ENCODE peak calls at places on chromosome 16, in ten cellular contexts. One of them, this sample, is unnamed.

GRCh38 chr16:19179890-19180490 is 11.9 kb downstream of the SYT17 start:
- DNase-seq in neural progenitor cell: peak; percentile 83
- DNase-seq in PC-3: peak; percentile 71
- DNase-seq in esophagus squamous epithelium: no peak
- DNase-seq in fibroblast of lung: peak; percentile 12
- DNase-seq in left lung: peak; percentile 87
- DNase-seq in heart left ventricle: peak; percentile 72
- DNase-seq in GM23338: peak; percentile 82
- DNase-seq in DND-41: peak; percentile 17
- DNase-seq in BJ: no peak
- DNase-seq in this sample: no peak

GRCh38 chr16:80449332-80449731 is 91.5 kb upstream of the DYNLRB2 start:
- DNase-seq in neural progenitor cell: no peak
- DNase-seq in PC-3: no peak
- DNase-seq in esophagus squamous epithelium: no peak
- DNase-seq in fibroblast of lung: no peak
- DNase-seq in left lung: no peak
- DNase-seq in heart left ventricle: no peak
- DNase-seq in GM23338: no peak
- DNase-seq in DND-41: no peak
- DNase-seq in BJ: no peak
- DNase-seq in this sample: no peak

GRCh38 chr16:84084570-84085270 is 32.0 kb downstream of the MBTPS1 start:
- DNase-seq in neural progenitor cell: peak; percentile 83
- DNase-seq in PC-3: peak; percentile 67
- DNase-seq in esophagus squamous epithelium: no peak
- DNase-seq in fibroblast of lung: peak; percentile 55
- DNase-seq in left lung: peak; percentile 79
- DNase-seq in heart left ventricle: peak; percentile 71
- DNase-seq in GM23338: peak; percentile 95
- DNase-seq in DND-41: peak; percentile 75
- DNase-seq in BJ: no peak
- DNase-seq in this sample: peak; percentile 49

GRCh38 chr16:74601131-74601871 is 5.6 kb downstream of the GLG1 start:
- DNase-seq in neural progenitor cell: no peak
- DNase-seq in PC-3: peak; percentile 51
- DNase-seq in esophagus squamous epithelium: no peak
- DNase-seq in fibroblast of lung: no peak
- DNase-seq in left lung: no peak
- DNase-seq in heart left ventricle: no peak
- DNase-seq in GM23338: no peak
- DNase-seq in DND-41: peak; percentile 76
- DNase-seq in BJ: no peak
- DNase-seq in this sample: no peak

GRCh38 chr16:31860508-31860907 is 13.1 kb upstream of the ZNF267 start:
- DNase-seq in neural progenitor cell: no peak
- DNase-seq in PC-3: no peak
- DNase-seq in esophagus squamous epithelium: no peak
- DNase-seq in fibroblast of lung: no peak
- DNase-seq in left lung: no peak
- DNase-seq in heart left ventricle: no peak
- DNase-seq in GM23338: no peak
- DNase-seq in DND-41: no peak
- DNase-seq in BJ: no peak
- DNase-seq in this sample: no peak

GRCh38 chr16:87702325-87702811 is 63.4 kb downstream of the KLHDC4 start:
- DNase-seq in neural progenitor cell: peak; percentile 79
- DNase-seq in PC-3: no peak
- DNase-seq in esophagus squamous epithelium: no peak
- DNase-seq in fibroblast of lung: no peak
- DNase-seq in left lung: no peak
- DNase-seq in heart left ventricle: no peak
- DNase-seq in GM23338: peak; percentile 83
- DNase-seq in DND-41: no peak
- DNase-seq in BJ: no peak
- DNase-seq in this sample: no peak

GRCh38 chr16:74901606-74902005 is 83.3 kb downstream of the WDR59 start:
- DNase-seq in neural progenitor cell: no peak
- DNase-seq in PC-3: no peak
- DNase-seq in esophagus squamous epithelium: no peak
- DNase-seq in fibroblast of lung: no peak
- DNase-seq in left lung: no peak
- DNase-seq in heart left ventricle: no peak
- DNase-seq in GM23338: no peak
- DNase-seq in DND-41: no peak
- DNase-seq in BJ: no peak
- DNase-seq in this sample: peak; percentile 46

GRCh38 chr16:68078726-68079615 is 6.2 kb upstream of the NFATC3 start:
- DNase-seq in neural progenitor cell: no peak
- DNase-seq in PC-3: no peak
- DNase-seq in esophagus squamous epithelium: no peak
- DNase-seq in fibroblast of lung: no peak
- DNase-seq in left lung: no peak
- DNase-seq in heart left ventricle: no peak
- DNase-seq in GM23338: no peak
- DNase-seq in DND-41: no peak
- DNase-seq in BJ: no peak
- DNase-seq in this sample: no peak

GRCh38 chr16:73315645-73316044 is 267.7 kb upstream of the ZFHX3 start:
- DNase-seq in neural progenitor cell: no peak
- DNase-seq in PC-3: no peak
- DNase-seq in esophagus squamous epithelium: no peak
- DNase-seq in fibroblast of lung: no peak
- DNase-seq in left lung: no peak
- DNase-seq in heart left ventricle: no peak
- DNase-seq in GM23338: no peak
- DNase-seq in DND-41: no peak
- DNase-seq in BJ: no peak
- DNase-seq in this sample: no peak

GRCh38 chr16:65884018-65884417 is 482.5 kb upstream of the CDH5 start:
- DNase-seq in neural progenitor cell: no peak
- DNase-seq in PC-3: peak; percentile 88
- DNase-seq in esophagus squamous epithelium: no peak
- DNase-seq in fibroblast of lung: peak; percentile 41
- DNase-seq in left lung: no peak
- DNase-seq in heart left ventricle: no peak
- DNase-seq in GM23338: no peak
- DNase-seq in DND-41: no peak
- DNase-seq in BJ: peak; percentile 26
- DNase-seq in this sample: peak; percentile 44

GRCh38 chr16:79336437-79337229 is 263.9 kb downstream of the MAF start:
- DNase-seq in neural progenitor cell: no peak
- DNase-seq in PC-3: no peak
- DNase-seq in esophagus squamous epithelium: no peak
- DNase-seq in fibroblast of lung: no peak
- DNase-seq in left lung: no peak
- DNase-seq in heart left ventricle: no peak
- DNase-seq in GM23338: no peak
- DNase-seq in DND-41: no peak
- DNase-seq in BJ: no peak
- DNase-seq in this sample: no peak
- H3K27me3 ChIP-seq in neural progenitor cell: no peaks in the 10 kb centered on the region
- H3K27me3 ChIP-seq in PC-3: no peaks in the 10 kb centered on the region
- H3K27me3 ChIP-seq in esophagus squamous epithelium: no peaks in the 10 kb centered on the region
- H3K27me3 ChIP-seq in fibroblast of lung: no peaks in the 10 kb centered on the region
- H3K27me3 ChIP-seq in left lung: no peaks in the 10 kb centered on the region
- H3K27me3 ChIP-seq in heart left ventricle: no peaks in the 10 kb centered on the region
- H3K27me3 ChIP-seq in GM23338: no peaks in the 10 kb centered on the region
- H3K27me3 ChIP-seq in DND-41: no peaks in the 10 kb centered on the region
- H3K27me3 ChIP-seq in BJ: no peaks in the 10 kb centered on the region
- H3K27me3 ChIP-seq in this sample: no peaks in the 10 kb centered on the region

GRCh38 chr16:11208916-11209665 is 46.9 kb downstream of the SOCS1 start:
- DNase-seq in neural progenitor cell: no peak
- DNase-seq in PC-3: no peak
- DNase-seq in esophagus squamous epithelium: no peak
- DNase-seq in fibroblast of lung: no peak
- DNase-seq in left lung: no peak
- DNase-seq in heart left ventricle: no peak
- DNase-seq in GM23338: no peak
- DNase-seq in DND-41: no peak
- DNase-seq in BJ: no peak
- DNase-seq in this sample: no peak
- H3K27me3 ChIP-seq in neural progenitor cell: no peaks in the 10 kb centered on the region
- H3K27me3 ChIP-seq in PC-3: no peaks in the 10 kb centered on the region
- H3K27me3 ChIP-seq in esophagus squamous epithelium: no peaks in the 10 kb centered on the region
- H3K27me3 ChIP-seq in fibroblast of lung: no peaks in the 10 kb centered on the region
- H3K27me3 ChIP-seq in left lung: no peaks in the 10 kb centered on the region
- H3K27me3 ChIP-seq in heart left ventricle: no peaks in the 10 kb centered on the region
- H3K27me3 ChIP-seq in GM23338: no peaks in the 10 kb centered on the region
- H3K27me3 ChIP-seq in DND-41: no peaks in the 10 kb centered on the region
- H3K27me3 ChIP-seq in BJ: no peaks in the 10 kb centered on the region
- H3K27me3 ChIP-seq in this sample: no peaks in the 10 kb centered on the region

GRCh38 chr16:1169285-1170075 is 16.6 kb downstream of the CACNA1H start:
- DNase-seq in neural progenitor cell: no peak
- DNase-seq in PC-3: no peak
- DNase-seq in esophagus squamous epithelium: no peak
- DNase-seq in fibroblast of lung: no peak
- DNase-seq in left lung: no peak
- DNase-seq in heart left ventricle: peak; percentile 62
- DNase-seq in GM23338: no peak
- DNase-seq in DND-41: no peak
- DNase-seq in BJ: no peak
- DNase-seq in this sample: no peak
- H3K27me3 ChIP-seq in neural progenitor cell: no peaks in the 10 kb centered on the region
- H3K27me3 ChIP-seq in PC-3: no peaks in the 10 kb centered on the region
- H3K27me3 ChIP-seq in esophagus squamous epithelium: no peaks in the 10 kb centered on the region
- H3K27me3 ChIP-seq in fibroblast of lung: no peaks in the 10 kb centered on the region
- H3K27me3 ChIP-seq in left lung: no peaks in the 10 kb centered on the region
- H3K27me3 ChIP-seq in heart left ventricle: peaks cover 3% of the 10 kb centered on the region
- H3K27me3 ChIP-seq in GM23338: no peaks in the 10 kb centered on the region
- H3K27me3 ChIP-seq in DND-41: no peaks in the 10 kb centered on the region
- H3K27me3 ChIP-seq in BJ: no peaks in the 10 kb centered on the region
- H3K27me3 ChIP-seq in this sample: peaks cover 35% of the 10 kb centered on the region

GRCh38 chr16:867421-868385 is 67.2 kb upstream of the GNG13 start:
- DNase-seq in neural progenitor cell: no peak
- DNase-seq in PC-3: no peak
- DNase-seq in esophagus squamous epithelium: no peak
- DNase-seq in fibroblast of lung: no peak
- DNase-seq in left lung: peak; percentile 62
- DNase-seq in heart left ventricle: no peak
- DNase-seq in GM23338: no peak
- DNase-seq in DND-41: no peak
- DNase-seq in BJ: no peak
- DNase-seq in this sample: peak; percentile 88
- H3K27me3 ChIP-seq in neural progenitor cell: no peaks in the 10 kb centered on the region
- H3K27me3 ChIP-seq in PC-3: no peaks in the 10 kb centered on the region
- H3K27me3 ChIP-seq in esophagus squamous epithelium: no peaks in the 10 kb centered on the region
- H3K27me3 ChIP-seq in fibroblast of lung: no peaks in the 10 kb centered on the region
- H3K27me3 ChIP-seq in left lung: no peaks in the 10 kb centered on the region
- H3K27me3 ChIP-seq in heart left ventricle: no peaks in the 10 kb centered on the region
- H3K27me3 ChIP-seq in GM23338: no peaks in the 10 kb centered on the region
- H3K27me3 ChIP-seq in DND-41: no peaks in the 10 kb centered on the region
- H3K27me3 ChIP-seq in BJ: no peaks in the 10 kb centered on the region
- H3K27me3 ChIP-seq in this sample: no peaks in the 10 kb centered on the region

GRCh38 chr16:57708168-57708567 is 13.6 kb downstream of the DRC7 start:
- DNase-seq in neural progenitor cell: no peak
- DNase-seq in PC-3: no peak
- DNase-seq in esophagus squamous epithelium: no peak
- DNase-seq in fibroblast of lung: no peak
- DNase-seq in left lung: no peak
- DNase-seq in heart left ventricle: no peak
- DNase-seq in GM23338: no peak
- DNase-seq in DND-41: no peak
- DNase-seq in BJ: no peak
- DNase-seq in this sample: no peak
- H3K27me3 ChIP-seq in neural progenitor cell: no peaks in the 10 kb centered on the region
- H3K27me3 ChIP-seq in PC-3: peaks cover 23% of the 10 kb centered on the region
- H3K27me3 ChIP-seq in esophagus squamous epithelium: no peaks in the 10 kb centered on the region
- H3K27me3 ChIP-seq in fibroblast of lung: peaks cover 9% of the 10 kb centered on the region
- H3K27me3 ChIP-seq in left lung: no peaks in the 10 kb centered on the region
- H3K27me3 ChIP-seq in heart left ventricle: no peaks in the 10 kb centered on the region
- H3K27me3 ChIP-seq in GM23338: no peaks in the 10 kb centered on the region
- H3K27me3 ChIP-seq in DND-41: peaks cover 5% of the 10 kb centered on the region
- H3K27me3 ChIP-seq in BJ: peaks cover 13% of the 10 kb centered on the region
- H3K27me3 ChIP-seq in this sample: peaks cover 53% of the 10 kb centered on the region

DNA sequence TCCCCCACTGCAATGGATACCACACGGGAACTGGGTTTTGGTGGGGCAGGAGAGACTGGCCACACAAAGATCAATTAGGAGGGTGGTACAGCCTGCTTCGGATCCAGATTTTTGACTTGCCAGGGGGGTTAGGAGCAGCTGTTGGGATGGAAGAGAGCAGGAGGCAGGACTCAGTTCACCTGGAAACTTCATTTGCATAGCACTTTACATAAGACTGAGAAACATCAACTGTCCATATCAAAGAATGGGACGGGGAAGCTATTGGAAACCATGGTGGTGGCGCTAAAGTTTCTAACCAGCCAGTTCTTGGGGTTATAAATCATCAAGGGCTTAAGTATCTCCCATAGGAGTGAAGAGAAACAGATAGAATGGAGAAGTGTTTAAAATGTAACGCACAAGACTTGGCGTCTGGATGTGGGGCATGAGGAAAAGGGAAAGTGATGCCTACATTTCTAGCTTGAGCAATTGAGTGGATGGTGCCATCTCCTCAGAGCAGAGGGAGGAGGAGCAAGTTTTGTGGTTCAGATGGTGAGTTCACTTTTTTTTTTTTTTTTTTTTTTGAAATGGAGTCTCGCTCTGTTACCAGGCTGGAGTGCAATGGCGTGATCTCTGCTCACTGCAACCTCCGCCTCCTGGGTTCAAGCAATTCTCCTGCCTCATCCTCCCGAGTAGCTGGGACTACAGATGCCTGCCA is 6.4 kb upstream of the SRCAP start:
- DNase-seq in neural progenitor cell: no peak
- DNase-seq in PC-3: no peak
- DNase-seq in esophagus squamous epithelium: no peak
- DNase-seq in fibroblast of lung: no peak
- DNase-seq in left lung: no peak
- DNase-seq in heart left ventricle: no peak
- DNase-seq in GM23338: peak; percentile 82
- DNase-seq in DND-41: no peak
- DNase-seq in BJ: no peak
- DNase-seq in this sample: no peak
- H3K27me3 ChIP-seq in neural progenitor cell: peaks cover 64% of the 10 kb centered on the region
- H3K27me3 ChIP-seq in PC-3: no peaks in the 10 kb centered on the region
- H3K27me3 ChIP-seq in esophagus squamous epithelium: no peaks in the 10 kb centered on the region
- H3K27me3 ChIP-seq in fibroblast of lung: no peaks in the 10 kb centered on the region
- H3K27me3 ChIP-seq in left lung: no peaks in the 10 kb centered on the region
- H3K27me3 ChIP-seq in heart left ventricle: no peaks in the 10 kb centered on the region
- H3K27me3 ChIP-seq in GM23338: peaks cover 100% of the 10 kb centered on the region
- H3K27me3 ChIP-seq in DND-41: no peaks in the 10 kb centered on the region
- H3K27me3 ChIP-seq in BJ: no peaks in the 10 kb centered on the region
- H3K27me3 ChIP-seq in this sample: peaks cover 3% of the 10 kb centered on the region

DNA sequence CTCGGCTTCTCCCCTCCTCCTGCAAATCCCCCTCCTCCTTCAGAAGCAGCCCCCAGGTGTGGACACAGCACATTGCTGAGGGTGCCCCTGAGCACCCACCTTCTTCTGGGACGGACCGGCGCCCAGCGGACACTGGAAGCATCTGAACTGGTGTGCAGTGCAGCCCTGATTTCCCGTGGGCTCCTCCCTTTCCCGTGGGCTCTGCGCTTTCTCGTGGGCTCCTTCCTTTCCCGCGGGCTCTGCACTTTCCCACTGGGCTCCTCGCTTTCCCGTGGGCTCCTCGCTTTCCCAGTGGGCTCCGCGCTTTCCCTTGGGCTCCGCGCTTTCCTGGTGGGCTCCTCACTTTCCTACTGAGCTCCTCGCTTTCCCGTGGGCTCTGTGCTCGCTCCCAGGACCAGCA is 32.6 kb upstream of the ACSF3 start:
- DNase-seq in neural progenitor cell: no peak
- DNase-seq in PC-3: no peak
- DNase-seq in esophagus squamous epithelium: no peak
- DNase-seq in fibroblast of lung: no peak
- DNase-seq in left lung: no peak
- DNase-seq in heart left ventricle: no peak
- DNase-seq in GM23338: no peak
- DNase-seq in DND-41: no peak
- DNase-seq in BJ: no peak
- DNase-seq in this sample: no peak
- H3K27me3 ChIP-seq in neural progenitor cell: no peaks in the 10 kb centered on the region
- H3K27me3 ChIP-seq in PC-3: peaks cover under 1% of the 10 kb centered on the region
- H3K27me3 ChIP-seq in esophagus squamous epithelium: no peaks in the 10 kb centered on the region
- H3K27me3 ChIP-seq in fibroblast of lung: peaks cover under 1% of the 10 kb centered on the region
- H3K27me3 ChIP-seq in left lung: no peaks in the 10 kb centered on the region
- H3K27me3 ChIP-seq in heart left ventricle: no peaks in the 10 kb centered on the region
- H3K27me3 ChIP-seq in GM23338: no peaks in the 10 kb centered on the region
- H3K27me3 ChIP-seq in DND-41: no peaks in the 10 kb centered on the region
- H3K27me3 ChIP-seq in BJ: no peaks in the 10 kb centered on the region
- H3K27me3 ChIP-seq in this sample: no peaks in the 10 kb centered on the region